ENCODE peak calls at places on chromosomes 1 and 21, in ten cellular contexts. Q is Right ventricle myocardium superior, B is A172, Z is NCI-H345, R is immature natural killer cell, S is ovary, X is HFFc6, T is H7, M is GM12891, A is ELF-1. C is an unnamed sample.

GRCh38 chr1:159790237-159790917 is 9.6 kb downstream of the DUSP23 start:
- DNase-seq in Q (no peak), B (peak; percentile 37), Z (peak; percentile 13), R (no peak), S (no peak), X (no peak), T (peak; percentile 63), M (no peak), A (peak; percentile 53), C (peak; percentile 19)

GRCh38 chr1:205542367-205542766 is 37.9 kb downstream of the CDK18 start:
- DNase-seq in Q (no peak), B (no peak), Z (no peak), R (no peak), S (no peak), X (no peak), T (no peak), M (no peak), A (no peak), C (no peak)

GRCh38 chr1:240031414-240031813 is 60.3 kb upstream of the FMN2 start:
- DNase-seq in Q (no peak), B (peak; percentile 82), Z (no peak), R (no peak), S (no peak), X (peak; percentile 63), T (no peak), M (no peak), A (no peak), C (no peak)

GRCh38 chr21:29490016-29490415 is 191.3 kb downstream of the BACH1 start:
- DNase-seq in Q (no peak), B (no peak), Z (no peak), R (no peak), S (no peak), X (peak; percentile 23), T (no peak), M (no peak), A (no peak), C (no peak)

GRCh38 chr1:5269901-5270300 is 615.5 kb downstream of the AJAP1 start:
- DNase-seq in Q (no peak), B (no peak), Z (no peak), R (no peak), S (no peak), X (no peak), T (no peak), M (no peak), A (no peak), C (no peak)

GRCh38 chr1:35264861-35265260 is 3.6 kb upstream of the ZMYM4 start:
- DNase-seq in Q (no peak), B (no peak), Z (no peak), R (no peak), S (peak; percentile 28), X (peak; percentile 72), T (no peak), M (no peak), A (peak; percentile 91), C (peak; percentile 21)

GRCh38 chr1:85611856-85612255 is 31.3 kb downstream of the CCN1 start:
- DNase-seq in Q (no peak), B (peak; percentile 94), Z (no peak), R (no peak), S (peak; percentile 23), X (peak; percentile 98), T (no peak), M (no peak), A (peak; percentile 41), C (peak; percentile 85)

GRCh38 chr1:46708121-46708520 is 10.8 kb downstream of the EFCAB14 start:
- DNase-seq in Q (no peak), B (no peak), Z (no peak), R (no peak), S (no peak), X (no peak), T (no peak), M (no peak), A (no peak), C (no peak)

GRCh38 chr1:157484573-157484972 is 67.7 kb downstream of the FCRL5 start:
- DNase-seq in Q (no peak), B (no peak), Z (no peak), R (no peak), S (no peak), X (no peak), T (no peak), M (no peak), A (no peak), C (no peak)

GRCh38 chr1:203763505-203763904 is 1.5 kb upstream of the LAX1 start:
- DNase-seq in Q (no peak), B (no peak), Z (no peak), R (no peak), S (no peak), X (no peak), T (no peak), M (no peak), A (no peak), C (no peak)

GRCh38 chr1:236389253-236389652 is 4.8 kb upstream of the EDARADD start:
- DNase-seq in Q (no peak), B (no peak), Z (no peak), R (no peak), S (no peak), X (no peak), T (no peak), M (no peak), A (no peak), C (no peak)

GRCh38 chr1:63317007-63317813 is 5.2 kb upstream of the FOXD3 start:
- DNase-seq in Q (peak; percentile 77), B (peak; percentile 55), Z (peak; percentile 80), R (no peak), S (no peak), X (no peak), T (peak; percentile 96), M (peak; percentile 68), A (peak; percentile 96), C (peak; percentile 67)

GRCh38 chr1:113456967-113457366 is 66.7 kb downstream of the MAGI3 start:
- DNase-seq in Q (no peak), B (peak; percentile 89), Z (no peak), R (no peak), S (peak; percentile 50), X (peak; percentile 92), T (no peak), M (no peak), A (no peak), C (peak; percentile 66)

GRCh38 chr1:231653611-231654010 is 27.0 kb downstream of the DISC1 start:
- DNase-seq in Q (no peak), B (no peak), Z (no peak), R (no peak), S (no peak), X (no peak), T (no peak), M (no peak), A (no peak), C (no peak)

GRCh38 chr1:156104065-156104810 is 10.3 kb upstream of the LMNA start:
- DNase-seq in Q (peak; percentile 85), B (peak; percentile 75), Z (peak; percentile 96), R (peak; percentile 36), S (peak; percentile 84), X (peak; percentile 93), T (peak; percentile 75), M (no peak), A (peak; percentile 74), C (peak; percentile 94)

GRCh38 chr1:203361843-203362524 is 11.1 kb upstream of the FMOD start:
- DNase-seq in Q (no peak), B (peak; percentile 65), Z (no peak), R (no peak), S (peak; percentile 9), X (peak; percentile 66), T (no peak), M (no peak), A (peak; percentile 12), C (peak; percentile 72)

GRCh38 chr1:67811816-67812215 is 21.5 kb downstream of the GNG12 start:
- DNase-seq in Q (no peak), B (no peak), Z (no peak), R (no peak), S (no peak), X (no peak), T (no peak), M (no peak), A (no peak), C (no peak)

GRCh38 chr1:193157360-193157759 is 29.1 kb downstream of the B3GALT2 start:
- DNase-seq in Q (no peak), B (no peak), Z (no peak), R (no peak), S (no peak), X (no peak), T (no peak), M (no peak), A (no peak), C (no peak)

GRCh38 chr1:40638097-40639036 is 27.1 kb downstream of the RIMS3 start:
- DNase-seq in Q (no peak), B (no peak), Z (no peak), R (no peak), S (no peak), X (no peak), T (peak; percentile 65), M (no peak), A (no peak), C (no peak)

GRCh38 chr1:168348146-168348709 is 67.6 kb downstream of the TBX19 start:
- DNase-seq in Q (no peak), B (peak; percentile 66), Z (no peak), R (peak; percentile 57), S (no peak), X (no peak), T (no peak), M (no peak), A (no peak), C (no peak)

GRCh38 chr1:60547821-60548220 is 474.3 kb upstream of the C1orf87 start:
- DNase-seq in Q (no peak), B (no peak), Z (no peak), R (no peak), S (no peak), X (no peak), T (no peak), M (no peak), A (no peak), C (no peak)

GRCh38 chr1:108346137-108346536 is 102.3 kb upstream of the NBPF4 start:
- DNase-seq in Q (no peak), B (no peak), Z (peak; percentile 8), R (no peak), S (no peak), X (no peak), T (peak; percentile 4), M (no peak), A (no peak), C (no peak)

GRCh38 chr1:68279846-68280245 is 47.5 kb upstream of the WLS start:
- DNase-seq in Q (no peak), B (no peak), Z (no peak), R (no peak), S (no peak), X (no peak), T (no peak), M (no peak), A (peak; percentile 40), C (no peak)

GRCh38 chr1:3588395-3588794 is 22.9 kb downstream of the MEGF6 start:
- DNase-seq in Q (no peak), B (no peak), Z (no peak), R (peak; percentile 21), S (no peak), X (no peak), T (no peak), M (no peak), A (no peak), C (no peak)